ENCODE peak calls at places on chromosomes 7 and 10, in eight cellular contexts. X is CD8-positive, alpha-beta memory T cell; R is left ventricle myocardium inferior; Z is stomach; S is upper lobe of right lung; J is right lobe of liver; U is heart left ventricle; E is A549. H is an unnamed sample. For H3K4me1, the result is how much of the 10 kb centered on the place peaks cover.

GRCh38 chr7:22561356-22561755 is 61.4 kb upstream of the STEAP1B start:
- DNase-seq in R (peak), Z (no peak), J (no peak), E (peak), U (peak), S (peak), X (no peak), H (no peak)

GRCh38 chr10:125264091-125264490 is 103.7 kb upstream of the CTBP2 start:
- DNase-seq in X (no peak), Z (no peak), J (no peak), U (no peak), R (no peak), S (no peak), E (no peak), H (no peak)

GRCh38 chr10:92573091-92573797 is 649 bp downstream of the IDE start:
- DNase-seq in J (peak), R (no peak), E (peak), Z (peak), U (peak), S (no peak), X (no peak), H (peak)

GRCh38 chr7:93890041-93890463 is 501 bp downstream of the TFPI2 start:
- DNase-seq in X (no peak), R (no peak), U (peak), J (no peak), E (peak), Z (no peak), S (peak), H (no peak)

GRCh38 chr7:89826574-89826973 is 327.7 kb upstream of the STEAP1 start:
- DNase-seq in J (no peak), S (no peak), U (no peak), X (no peak), R (no peak), E (no peak), Z (no peak), H (no peak)

GRCh38 chr7:109879429-109879828 is 1211.5 kb upstream of the LRRN3 start:
- DNase-seq in S (no peak), Z (no peak), E (no peak), R (no peak), X (no peak), U (no peak), J (no peak), H (no peak)

GRCh38 chr7:40815512-40815911 is 680.7 kb downstream of the SUGCT start:
- DNase-seq in U (no peak), S (no peak), X (no peak), E (no peak), Z (no peak), J (no peak), R (no peak), H (no peak)

GRCh38 chr7:43876266-43876665 is 6.9 kb upstream of the MRPS24 start:
- DNase-seq in S (no peak), E (no peak), J (no peak), R (no peak), X (no peak), U (no peak), Z (no peak), H (no peak)

GRCh38 chr7:137283147-137283546 is 60.4 kb downstream of the PTN start:
- DNase-seq in R (no peak), X (no peak), S (no peak), Z (no peak), J (no peak), U (no peak), E (no peak), H (no peak)

GRCh38 chr7:46651561-46652088 is 730.6 kb upstream of the IGFBP3 start:
- DNase-seq in E (no peak), X (no peak), J (no peak), S (no peak), U (no peak), Z (peak), R (no peak), H (no peak)

GRCh38 chr10:51675088-51675487 is 24.3 kb downstream of the CSTF2T start:
- DNase-seq in E (no peak), J (no peak), R (no peak), S (no peak), U (no peak), X (no peak), Z (no peak), H (no peak)

GRCh38 chr7:117124585-117125220 is 171.4 kb downstream of the ST7 start:
- DNase-seq in E (peak), S (peak), U (peak), J (peak), X (peak), Z (peak), R (peak), H (peak)

GRCh38 chr10:97338041-97338440 is 3.5 kb upstream of the FRAT2 start:
- DNase-seq in Z (no peak), R (no peak), E (no peak), J (no peak), U (no peak), S (no peak), X (no peak), H (no peak)
- H3K27ac ChIP-seq in Z (no peak), R (peak), E (no peak), J (no peak), U (no peak), S (no peak), X (no peak), H (no peak)

GRCh38 chr10:35396560-35397434 is 60.5 kb downstream of the CCNY start:
- DNase-seq in J (no peak), R (no peak), E (no peak), X (no peak), U (no peak), Z (no peak), S (no peak), H (no peak)
- H3K4me1 ChIP-seq in J (under half), R (half or more), E (under half), X (under half), U (half or more), Z (half or more), S (half or more), H (under half)

GRCh38 chr7:2048006-2048405 is 184.7 kb downstream of the MAD1L1 start:
- DNase-seq in S (no peak), E (no peak), Z (no peak), X (no peak), R (no peak), U (no peak), J (no peak), H (no peak)
- H3K4me3 ChIP-seq in S (no peak), E (no peak), Z (no peak), X (no peak), R (no peak), U (no peak), J (no peak), H (no peak)

GRCh38 chr7:98213874-98214810 is 2.9 kb downstream of the BHLHA15 start:
- DNase-seq in Z (peak), S (peak), R (peak), J (no peak), X (no peak), U (no peak), E (no peak), H (no peak)

GRCh38 chr7:98217623-98218582 is 6.7 kb downstream of the BHLHA15 start:
- DNase-seq in U (peak), R (peak), E (no peak), X (no peak), J (no peak), Z (peak), S (peak), H (no peak)

GRCh38 chr7:98214811-98215321 is 3.6 kb downstream of the BHLHA15 start:
- DNase-seq in E (no peak), S (peak), R (no peak), X (no peak), U (no peak), Z (no peak), J (no peak), H (no peak)

GRCh38 chr7:98216941-98217622 is 5.8 kb downstream of the BHLHA15 start:
- DNase-seq in S (peak), E (no peak), U (peak), R (peak), X (no peak), Z (no peak), J (no peak), H (no peak)

GRCh38 chr7:98215561-98216495 is 4.6 kb downstream of the BHLHA15 start:
- DNase-seq in U (no peak), X (no peak), R (peak), E (no peak), J (no peak), S (peak), Z (peak), H (peak)
- H3K27ac ChIP-seq in U (no peak), X (no peak), R (no peak), E (no peak), J (no peak), S (no peak), Z (no peak), H (no peak)

GRCh38 chr10:73997479-73997805 is 474 bp upstream of the VCL start:
- DNase-seq in S (no peak), J (no peak), R (no peak), E (no peak), X (no peak), U (no peak), Z (no peak), H (peak)

GRCh38 chr10:73992899-73993788 is 4.8 kb upstream of the VCL start:
- DNase-seq in R (no peak), Z (no peak), U (no peak), X (no peak), S (no peak), E (no peak), J (no peak), H (no peak)

GRCh38 chr10:73997806-73998622 is at the start of gene VCL:
- DNase-seq in R (peak), X (peak), Z (peak), E (peak), U (peak), S (peak), J (peak), H (peak)

GRCh38 chr10:73991846-73992245 is 6.1 kb upstream of the VCL start:
- DNase-seq in J (no peak), U (no peak), R (peak), S (peak), E (no peak), X (peak), Z (peak), H (peak)

GRCh38 chr10:73995035-73995358 is 2.9 kb upstream of the VCL start:
- DNase-seq in R (no peak), U (no peak), X (no peak), J (no peak), Z (no peak), S (no peak), E (no peak), H (no peak)
- H3K4me1 ChIP-seq in R (under half), U (under half), X (under half), J (under half), Z (under half), S (under half), E (under half), H (under half)

GRCh38 chr7:133082390-133082766 is 488 bp upstream of the CHCHD3 start:
- DNase-seq in S (no peak), U (no peak), Z (no peak), E (no peak), R (no peak), X (no peak), J (no peak), H (no peak)
- H3K4me3 ChIP-seq in S (peak), U (no peak), Z (peak), E (no peak), R (peak), X (peak), J (no peak), H (no peak)

H was measured in Peyer's patch.